ENCODE peak calls at places on chromosomes 2 and 18, in nine cellular contexts. D is activated CD8-positive, alpha-beta T cell treated with anti-CD3 and anti-CD28 coated beads for 36 hours; S is SK-MEL-5; I is NCI-H2081; R is endothelial cell of umbilical vein; U is omental fat pad; B is cardiac muscle cell; X is neuronal stem cell; G is HT1080. Q is an unnamed sample.

GRCh38 chr2:128196026-128196822 is 105.2 kb downstream of the UGGT1 start:
- DNase-seq in D (peak; percentile 12), S (no peak), I (peak; percentile 18), R (peak; percentile 70), U (no peak), B (peak; percentile 28), X (no peak), G (no peak), Q (no peak)

GRCh38 chr2:7510353-7510752 is 593.1 kb downstream of the RNF144A start:
- DNase-seq in D (no peak), S (peak; percentile 47), I (peak; percentile 22), R (no peak), U (no peak), B (no peak), X (no peak), G (peak; percentile 34), Q (no peak)

GRCh38 chr2:28423856-28424605 is 31.4 kb downstream of the FOSL2 start:
- DNase-seq in D (peak; percentile 71), S (no peak), I (no peak), R (no peak), U (no peak), B (no peak), X (no peak), G (no peak), Q (no peak)

GRCh38 chr2:45889620-45890019 is 238.1 kb downstream of the PRKCE start:
- DNase-seq in D (peak; percentile 38), S (no peak), I (no peak), R (no peak), U (no peak), B (no peak), X (no peak), G (no peak), Q (no peak)

GRCh38 chr2:182367401-182367800 is 59.4 kb downstream of the PDE1A start:
- DNase-seq in D (no peak), S (no peak), I (no peak), R (no peak), U (no peak), B (no peak), X (no peak), G (no peak), Q (no peak)

GRCh38 chr18:53991805-53992204 is 232.7 kb downstream of the MBD2 start:
- DNase-seq in D (no peak), S (no peak), I (no peak), R (no peak), U (no peak), B (peak; percentile 71), X (no peak), G (peak; percentile 29), Q (no peak)

GRCh38 chr2:10584843-10585475 is 104.8 kb downstream of the NOL10 start:
- DNase-seq in D (no peak), S (no peak), I (no peak), R (no peak), U (no peak), B (peak; percentile 74), X (peak; percentile 40), G (peak; percentile 90), Q (no peak)

GRCh38 chr2:30231726-30232026 is 342 bp downstream of the LBH start:
- DNase-seq in D (no peak), S (no peak), I (no peak), R (no peak), U (no peak), B (no peak), X (no peak), G (no peak), Q (no peak)

GRCh38 chr2:86238354-86238753 is 39.1 kb downstream of the MRPL35 start:
- DNase-seq in D (peak; percentile 73), S (no peak), I (no peak), R (no peak), U (no peak), B (no peak), X (no peak), G (no peak), Q (no peak)

GRCh38 chr2:11343626-11344341 is 652 bp downstream of the ROCK2 start:
- DNase-seq in D (peak; percentile 56), S (peak; percentile 27), I (peak; percentile 47), R (peak; percentile 42), U (no peak), B (peak; percentile 27), X (peak; percentile 51), G (peak; percentile 53), Q (no peak)

GRCh38 chr2:131076707-131077106 is 16.6 kb downstream of the FAM168B start:
- DNase-seq in D (no peak), S (no peak), I (no peak), R (peak; percentile 26), U (no peak), B (peak; percentile 81), X (no peak), G (no peak), Q (no peak)

GRCh38 chr18:48358868-48359267 is 50.3 kb downstream of the ZBTB7C start:
- DNase-seq in D (no peak), S (no peak), I (no peak), R (no peak), U (no peak), B (no peak), X (no peak), G (no peak), Q (no peak)

GRCh38 chr2:10704034-10704594 is 14.3 kb upstream of the NOL10 start:
- DNase-seq in D (no peak), S (no peak), I (no peak), R (no peak), U (no peak), B (no peak), X (no peak), G (no peak), Q (no peak)

GRCh38 chr2:33322607-33323006 is 153.8 kb upstream of the RASGRP3 start:
- DNase-seq in D (no peak), S (no peak), I (no peak), R (no peak), U (no peak), B (no peak), X (no peak), G (no peak), Q (no peak)

GRCh38 chr2:179612108-179612507 is 249.3 kb downstream of the ZNF385B start:
- DNase-seq in D (no peak), S (no peak), I (no peak), R (no peak), U (no peak), B (no peak), X (no peak), G (no peak), Q (no peak)

GRCh38 chr2:30318987-30319782 is 87.9 kb downstream of the LBH start:
- DNase-seq in D (no peak), S (no peak), I (no peak), R (no peak), U (no peak), B (no peak), X (no peak), G (no peak), Q (no peak)

GRCh38 chr18:55779461-55779710 is 191.4 kb upstream of the TCF4 start:
- DNase-seq in D (no peak), S (no peak), I (peak; percentile 51), R (no peak), U (no peak), B (no peak), X (no peak), G (no peak), Q (no peak)

Q was measured in Panc1.